ENCODE peak calls at places on chromosomes 1 and 21, in nine cellular contexts. One of them, this sample, is unnamed.

GRCh38 chr21:33355996-33356395 is 31.2 kb downstream of the IFNAR1 start:
- DNase-seq in activated gamma-delta T cell treated with Interleukin-2 at 50 U/mL for 16 hours: no peak
- DNase-seq in CD4-positive, alpha-beta T cell: no peak
- DNase-seq in NCI-H2029: no peak
- DNase-seq in Daoy: no peak
- DNase-seq in stimulated activated CD4-positive, alpha-beta T cell treated with anti-CD3 and anti-CD28 coated beads, Interleukin-1b, Interleukin-23, amount 100 ng/mL, for 4 hours: no peak
- DNase-seq in HEK293T: no peak
- DNase-seq in cardiac septum: no peak
- DNase-seq in activated T-cell treated with anti-CD3 and anti-CD28 coated beads, Interleukin-2, amount 50 U/mL, for 1 hour: no peak
- DNase-seq in this sample: no peak

GRCh38 chr1:229296541-229296941 is 25.6 kb downstream of the RAB4A start:
- DNase-seq in activated T-cell treated with anti-CD3 and anti-CD28 coated beads, Interleukin-2, amount 50 U/mL, for 1 hour: no peak
- DNase-seq in HEK293T: no peak
- DNase-seq in Daoy: no peak
- DNase-seq in NCI-H2029: no peak
- DNase-seq in activated gamma-delta T cell treated with Interleukin-2 at 50 U/mL for 16 hours: no peak
- DNase-seq in stimulated activated CD4-positive, alpha-beta T cell treated with anti-CD3 and anti-CD28 coated beads, Interleukin-1b, Interleukin-23, amount 100 ng/mL, for 4 hours: no peak
- DNase-seq in cardiac septum: no peak
- DNase-seq in CD4-positive, alpha-beta T cell: no peak
- DNase-seq in this sample: no peak

GRCh38 chr21:45408811-45409261 is 3.9 kb downstream of the COL18A1 start:
- DNase-seq in Daoy: no peak
- DNase-seq in NCI-H2029: no peak
- DNase-seq in stimulated activated CD4-positive, alpha-beta T cell treated with anti-CD3 and anti-CD28 coated beads, Interleukin-1b, Interleukin-23, amount 100 ng/mL, for 4 hours: no peak
- DNase-seq in HEK293T: no peak
- DNase-seq in activated gamma-delta T cell treated with Interleukin-2 at 50 U/mL for 16 hours: no peak
- DNase-seq in cardiac septum: no peak
- DNase-seq in activated T-cell treated with anti-CD3 and anti-CD28 coated beads, Interleukin-2, amount 50 U/mL, for 1 hour: no peak
- DNase-seq in CD4-positive, alpha-beta T cell: no peak
- DNase-seq in this sample: peak

GRCh38 chr1:27959792-27960603 is at the start of gene XKR8:
- DNase-seq in CD4-positive, alpha-beta T cell: peak
- DNase-seq in cardiac septum: peak
- DNase-seq in activated T-cell treated with anti-CD3 and anti-CD28 coated beads, Interleukin-2, amount 50 U/mL, for 1 hour: peak
- DNase-seq in Daoy: peak
- DNase-seq in stimulated activated CD4-positive, alpha-beta T cell treated with anti-CD3 and anti-CD28 coated beads, Interleukin-1b, Interleukin-23, amount 100 ng/mL, for 4 hours: peak
- DNase-seq in NCI-H2029: peak
- DNase-seq in HEK293T: peak
- DNase-seq in activated gamma-delta T cell treated with Interleukin-2 at 50 U/mL for 16 hours: peak
- DNase-seq in this sample: peak

GRCh38 chr1:82838066-82838465 is 1037.3 kb downstream of the ADGRL2 start:
- DNase-seq in cardiac septum: no peak
- DNase-seq in Daoy: peak
- DNase-seq in CD4-positive, alpha-beta T cell: no peak
- DNase-seq in HEK293T: no peak
- DNase-seq in activated gamma-delta T cell treated with Interleukin-2 at 50 U/mL for 16 hours: no peak
- DNase-seq in NCI-H2029: no peak
- DNase-seq in activated T-cell treated with anti-CD3 and anti-CD28 coated beads, Interleukin-2, amount 50 U/mL, for 1 hour: no peak
- DNase-seq in stimulated activated CD4-positive, alpha-beta T cell treated with anti-CD3 and anti-CD28 coated beads, Interleukin-1b, Interleukin-23, amount 100 ng/mL, for 4 hours: no peak
- DNase-seq in this sample: no peak

GRCh38 chr1:159869607-159870006 is 7.2 kb upstream of the VSIG8 start:
- DNase-seq in Daoy: no peak
- DNase-seq in NCI-H2029: no peak
- DNase-seq in HEK293T: no peak
- DNase-seq in stimulated activated CD4-positive, alpha-beta T cell treated with anti-CD3 and anti-CD28 coated beads, Interleukin-1b, Interleukin-23, amount 100 ng/mL, for 4 hours: no peak
- DNase-seq in activated gamma-delta T cell treated with Interleukin-2 at 50 U/mL for 16 hours: no peak
- DNase-seq in activated T-cell treated with anti-CD3 and anti-CD28 coated beads, Interleukin-2, amount 50 U/mL, for 1 hour: no peak
- DNase-seq in cardiac septum: no peak
- DNase-seq in CD4-positive, alpha-beta T cell: no peak
- DNase-seq in this sample: no peak

GRCh38 chr1:156589546-156589945 is 2.0 kb upstream of the NAXE start:
- DNase-seq in NCI-H2029: no peak
- DNase-seq in stimulated activated CD4-positive, alpha-beta T cell treated with anti-CD3 and anti-CD28 coated beads, Interleukin-1b, Interleukin-23, amount 100 ng/mL, for 4 hours: no peak
- DNase-seq in cardiac septum: no peak
- DNase-seq in HEK293T: no peak
- DNase-seq in activated T-cell treated with anti-CD3 and anti-CD28 coated beads, Interleukin-2, amount 50 U/mL, for 1 hour: no peak
- DNase-seq in CD4-positive, alpha-beta T cell: no peak
- DNase-seq in Daoy: no peak
- DNase-seq in activated gamma-delta T cell treated with Interleukin-2 at 50 U/mL for 16 hours: no peak
- DNase-seq in this sample: no peak

GRCh38 chr1:119631433-119632102 is 16.5 kb downstream of the ZNF697 start:
- DNase-seq in cardiac septum: peak
- DNase-seq in HEK293T: no peak
- DNase-seq in Daoy: peak
- DNase-seq in NCI-H2029: peak
- DNase-seq in CD4-positive, alpha-beta T cell: no peak
- DNase-seq in activated T-cell treated with anti-CD3 and anti-CD28 coated beads, Interleukin-2, amount 50 U/mL, for 1 hour: no peak
- DNase-seq in activated gamma-delta T cell treated with Interleukin-2 at 50 U/mL for 16 hours: no peak
- DNase-seq in stimulated activated CD4-positive, alpha-beta T cell treated with anti-CD3 and anti-CD28 coated beads, Interleukin-1b, Interleukin-23, amount 100 ng/mL, for 4 hours: no peak
- DNase-seq in this sample: peak

GRCh38 chr21:16095005-16095404 is 365.2 kb downstream of the USP25 start:
- DNase-seq in stimulated activated CD4-positive, alpha-beta T cell treated with anti-CD3 and anti-CD28 coated beads, Interleukin-1b, Interleukin-23, amount 100 ng/mL, for 4 hours: no peak
- DNase-seq in cardiac septum: no peak
- DNase-seq in HEK293T: no peak
- DNase-seq in CD4-positive, alpha-beta T cell: no peak
- DNase-seq in activated T-cell treated with anti-CD3 and anti-CD28 coated beads, Interleukin-2, amount 50 U/mL, for 1 hour: no peak
- DNase-seq in Daoy: no peak
- DNase-seq in activated gamma-delta T cell treated with Interleukin-2 at 50 U/mL for 16 hours: no peak
- DNase-seq in NCI-H2029: no peak
- DNase-seq in this sample: no peak

GRCh38 chr1:90346757-90347156 is 351.8 kb downstream of the ZNF326 start:
- DNase-seq in activated T-cell treated with anti-CD3 and anti-CD28 coated beads, Interleukin-2, amount 50 U/mL, for 1 hour: no peak
- DNase-seq in stimulated activated CD4-positive, alpha-beta T cell treated with anti-CD3 and anti-CD28 coated beads, Interleukin-1b, Interleukin-23, amount 100 ng/mL, for 4 hours: no peak
- DNase-seq in NCI-H2029: no peak
- DNase-seq in activated gamma-delta T cell treated with Interleukin-2 at 50 U/mL for 16 hours: no peak
- DNase-seq in HEK293T: no peak
- DNase-seq in Daoy: no peak
- DNase-seq in CD4-positive, alpha-beta T cell: no peak
- DNase-seq in cardiac septum: no peak
- DNase-seq in this sample: no peak

This sample was measured in kidney.